ENCODE peak calls at places on chromosomes 5 and 9, in six cellular contexts. C is CD8-positive, alpha-beta T cell; H is A673; A is effector memory CD4-positive, alpha-beta T cell; O is NT2/D1; B is aorta. Q is an unnamed sample.

GRCh38 chr5:169299651-169300467 is 1.1 kb downstream of the SLIT3 start:
- DNase-seq in C (no peak), H (no peak), A (no peak), B (peak; percentile 46), O (no peak), Q (peak; percentile 50)

GRCh38 chr9:130243015-130243881 is 22.3 kb upstream of the HMCN2 start:
- DNase-seq in B (peak; percentile 73), O (no peak), H (peak; percentile 75), C (peak; percentile 61), A (peak; percentile 66), Q (peak; percentile 93)

GRCh38 chr5:149915392-149916260 is 29.0 kb downstream of the PDE6A start:
- DNase-seq in B (no peak), A (no peak), C (no peak), O (no peak), H (no peak), Q (peak; percentile 27)

GRCh38 chr5:117318528-117318927 is 743.9 kb upstream of the SEMA6A start:
- DNase-seq in H (no peak), C (no peak), B (no peak), A (no peak), O (peak; percentile 33), Q (peak; percentile 81)

GRCh38 chr5:56414056-56414455 is 180.9 kb upstream of the ANKRD55 start:
- DNase-seq in O (no peak), A (no peak), B (no peak), H (peak; percentile 38), C (no peak), Q (no peak)

GRCh38 chr5:97231025-97231636 is 48.1 kb upstream of the RIOK2 start:
- DNase-seq in A (no peak), B (no peak), O (peak; percentile 25), H (peak; percentile 79), C (no peak), Q (peak; percentile 83)

GRCh38 chr9:93303806-93304573 is 120.1 kb downstream of the WNK2 start:
- DNase-seq in O (no peak), H (no peak), B (peak; percentile 36), A (no peak), C (no peak), Q (no peak)

GRCh38 chr9:70567511-70567910 is 153.1 kb upstream of the KLF9 start:
- DNase-seq in B (no peak), H (no peak), C (no peak), A (no peak), O (no peak), Q (no peak)

GRCh38 chr9:27534131-27534530 is 4.5 kb upstream of the MOB3B start:
- DNase-seq in C (no peak), A (no peak), H (no peak), B (no peak), O (no peak), Q (no peak)

GRCh38 chr5:157328277-157328912 is 62.5 kb downstream of the CYFIP2 start:
- DNase-seq in C (no peak), H (peak; percentile 76), O (peak; percentile 38), A (peak; percentile 28), B (peak; percentile 69), Q (peak; percentile 89)

GRCh38 chr5:16666861-16667481 is 50.2 kb upstream of the RETREG1 start:
- DNase-seq in B (no peak), A (no peak), C (no peak), O (peak; percentile 11), H (no peak), Q (peak; percentile 17)

GRCh38 chr9:126591083-126591482 is 22.6 kb upstream of the LMX1B start:
- DNase-seq in C (no peak), H (no peak), B (no peak), O (no peak), A (no peak), Q (no peak)

GRCh38 chr5:2852446-2852845 is 101.0 kb upstream of the IRX2 start:
- DNase-seq in O (no peak), B (no peak), A (no peak), H (no peak), C (no peak), Q (no peak)

GRCh38 chr5:2093859-2094615 is 211.3 kb upstream of the IRX4 start:
- DNase-seq in A (no peak), O (no peak), C (no peak), B (peak; percentile 54), H (no peak), Q (no peak)

GRCh38 chr5:142301487-142302035 is 23.3 kb downstream of the SPRY4 start:
- DNase-seq in H (no peak), C (no peak), O (no peak), A (no peak), B (no peak), Q (no peak)

GRCh38 chr5:177604116-177604521 is 4.2 kb downstream of the B4GALT7 start:
- DNase-seq in B (no peak), O (no peak), A (no peak), H (no peak), C (no peak), Q (no peak)

GRCh38 chr9:93725382-93725781 is 149.0 kb downstream of the PHF2 start:
- DNase-seq in H (no peak), A (no peak), C (no peak), O (no peak), B (no peak), Q (no peak)

GRCh38 chr5:82058710-82059109 is 86.9 kb downstream of the ATG10 start:
- DNase-seq in C (no peak), B (no peak), H (no peak), O (no peak), A (no peak), Q (no peak)

GRCh38 chr9:128213746-128214497 is 10.7 kb downstream of the DNM1 start:
- DNase-seq in H (no peak), B (no peak), O (no peak), A (no peak), C (no peak), Q (no peak)

GRCh38 chr9:11618241-11618805 is 1005.5 kb upstream of the PTPRD start:
- DNase-seq in O (no peak), B (peak; percentile 43), A (no peak), H (no peak), C (no peak), Q (peak; percentile 11)

GRCh38 chr9:68637020-68637419 is 68.0 kb upstream of the PIP5K1B start:
- DNase-seq in H (no peak), B (no peak), C (no peak), O (no peak), A (no peak), Q (no peak)

GRCh38 chr5:177392765-177393164 is 7.7 kb downstream of the PFN3 start:
- DNase-seq in O (no peak), A (no peak), C (no peak), H (no peak), B (no peak), Q (no peak)

GRCh38 chr5:61051267-61051666 is 106.3 kb downstream of the NDUFAF2 start:
- DNase-seq in H (peak; percentile 34), B (no peak), O (no peak), A (no peak), C (no peak), Q (no peak)

GRCh38 chr5:141879941-141880738 is 1.9 kb upstream of the PCDH1 start:
- DNase-seq in A (no peak), B (no peak), O (no peak), H (no peak), C (no peak), Q (peak; percentile 47)

GRCh38 chr9:112473986-112474385 is 12.6 kb upstream of the KIAA1958 start:
- DNase-seq in O (no peak), C (no peak), B (no peak), H (no peak), A (no peak), Q (no peak)

GRCh38 chr9:125816321-125816720 is 69.1 kb downstream of the PBX3 start:
- DNase-seq in C (no peak), B (no peak), A (no peak), O (no peak), H (no peak), Q (no peak)

GRCh38 chr5:146967646-146968045 is 89.1 kb upstream of the PPP2R2B start:
- DNase-seq in B (peak; percentile 51), O (no peak), A (no peak), C (no peak), H (no peak), Q (no peak)

GRCh38 chr9:104177003-104177611 is 83.0 kb downstream of the SMC2 start:
- DNase-seq in O (peak; percentile 5), B (no peak), C (no peak), H (peak; percentile 7), A (no peak), Q (peak; percentile 53)

GRCh38 chr5:166324372-166324771 is 1967.1 kb upstream of the WWC1 start:
- DNase-seq in A (no peak), B (no peak), H (no peak), O (peak; percentile 27), C (no peak), Q (peak; percentile 58)

GRCh38 chr9:95942016-95942415 is 66.5 kb downstream of the ERCC6L2 start:
- DNase-seq in H (no peak), O (no peak), B (no peak), C (no peak), A (no peak), Q (no peak)
- H3K36me3 ChIP-seq in H (peaks cover 65% of the 10 kb centered on the region), O (peaks cover 40% of the 10 kb centered on the region), B (peaks cover 4% of the 10 kb centered on the region), C (peaks cover 15% of the 10 kb centered on the region), A (peaks cover 6% of the 10 kb centered on the region), Q (peaks cover 12% of the 10 kb centered on the region)

DNA sequence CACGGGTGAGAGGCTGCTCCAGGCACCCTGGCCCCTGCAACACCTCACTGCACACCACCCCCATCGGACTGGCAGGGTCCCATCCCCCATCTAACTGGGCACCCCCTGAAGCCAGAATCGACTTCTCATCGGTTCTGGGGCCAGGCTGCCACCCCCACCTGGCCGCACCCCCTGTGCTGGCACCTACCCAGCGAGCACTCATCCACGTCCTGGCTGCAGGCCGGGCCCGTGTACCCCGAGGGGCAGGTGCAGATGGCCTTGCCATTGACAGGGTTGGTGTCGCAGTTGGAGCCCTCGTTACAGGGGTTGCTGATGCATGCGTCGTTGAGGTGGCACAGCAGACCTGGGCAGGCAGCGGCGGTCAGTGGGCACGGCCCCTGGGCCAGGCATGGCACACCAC is 27.9 kb downstream of the NOTCH1 start:
- DNase-seq in H (no peak), A (no peak), C (no peak), O (no peak), B (no peak), Q (no peak)
- H3K36me3 ChIP-seq in H (peaks cover 25% of the 10 kb centered on the region), A (peaks cover 80% of the 10 kb centered on the region), C (peaks cover 24% of the 10 kb centered on the region), O (peaks cover 92% of the 10 kb centered on the region), B (no peaks in the 10 kb centered on the region), Q (no peaks in the 10 kb centered on the region)

GRCh38 chr5:6506631-6507030 is 58.0 kb downstream of the UBE2QL1 start:
- DNase-seq in O (no peak), B (no peak), H (no peak), A (no peak), C (no peak), Q (no peak)
- H3K36me3 ChIP-seq in O (no peaks in the 10 kb centered on the region), B (no peaks in the 10 kb centered on the region), H (no peaks in the 10 kb centered on the region), A (no peaks in the 10 kb centered on the region), C (no peaks in the 10 kb centered on the region), Q (no peaks in the 10 kb centered on the region)

DNA sequence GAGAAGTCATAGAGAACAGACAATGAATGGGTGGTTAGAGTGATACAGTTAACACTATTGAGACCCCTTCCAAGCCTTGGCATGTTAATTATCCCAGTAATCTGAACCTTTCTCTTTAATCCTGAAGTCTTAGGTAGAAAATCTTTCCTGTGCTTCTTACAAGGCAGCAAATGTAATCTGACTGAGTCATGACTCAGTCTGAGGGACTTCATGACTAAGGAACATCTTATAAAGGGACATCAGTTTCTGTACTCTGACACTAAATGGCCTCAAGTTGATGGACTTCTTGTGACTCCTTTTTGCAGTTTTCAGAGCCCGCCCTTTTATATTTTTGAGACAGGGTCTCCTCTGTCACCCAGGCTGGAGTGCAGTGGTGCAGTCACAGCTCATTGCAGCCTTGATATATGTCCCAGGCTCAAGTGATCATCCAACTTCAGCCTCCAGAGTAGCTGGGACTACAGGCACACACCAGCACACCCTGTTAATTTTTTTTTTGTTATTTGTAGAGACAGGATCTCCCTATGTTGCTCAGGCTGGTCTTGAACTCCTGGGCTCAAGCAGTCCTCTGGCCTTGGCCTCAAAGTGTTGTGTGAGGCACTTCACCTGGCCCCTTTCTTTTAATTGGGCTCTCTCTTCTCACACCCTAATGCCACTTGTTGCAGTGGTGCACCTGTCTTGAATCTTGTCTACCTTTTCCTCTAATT is 9.5 kb downstream of the EXOSC3 start:
- DNase-seq in C (no peak), B (no peak), A (no peak), H (no peak), O (no peak), Q (no peak)
- H3K36me3 ChIP-seq in C (peaks cover 23% of the 10 kb centered on the region), B (peaks cover 3% of the 10 kb centered on the region), A (peaks cover 39% of the 10 kb centered on the region), H (peaks cover 39% of the 10 kb centered on the region), O (peaks cover 84% of the 10 kb centered on the region), Q (peaks cover 23% of the 10 kb centered on the region)